ENCODE peak calls at places on chromosomes 13 and 19, in six cellular contexts. One of them, this sample, is unnamed.

GRCh38 chr13:98267080-98267912 is 90.2 kb upstream of the RNF113B start:
- DNase-seq in aorta: no peak
- DNase-seq in IMR-90: peak; percentile 79
- DNase-seq in AG10803: no peak
- DNase-seq in COLO829: peak; percentile 48
- DNase-seq in NCI-H1105 treated with DMSO at 0.1 percent for 48 hours: no peak
- DNase-seq in this sample: no peak

GRCh38 chr19:38385057-38385803 is 2.6 kb downstream of the GGN start:
- DNase-seq in AG10803: no peak
- DNase-seq in COLO829: no peak
- DNase-seq in NCI-H1105 treated with DMSO at 0.1 percent for 48 hours: no peak
- DNase-seq in IMR-90: no peak
- DNase-seq in aorta: no peak
- DNase-seq in this sample: no peak

GRCh38 chr13:44667950-44668349 is 91.8 kb upstream of the TSC22D1 start:
- DNase-seq in COLO829: peak; percentile 61
- DNase-seq in IMR-90: peak; percentile 53
- DNase-seq in aorta: no peak
- DNase-seq in NCI-H1105 treated with DMSO at 0.1 percent for 48 hours: no peak
- DNase-seq in AG10803: peak; percentile 89
- DNase-seq in this sample: no peak

GRCh38 chr13:90872491-90873025 is 474.9 kb upstream of the MIR17HG start:
- DNase-seq in IMR-90: no peak
- DNase-seq in NCI-H1105 treated with DMSO at 0.1 percent for 48 hours: no peak
- DNase-seq in AG10803: no peak
- DNase-seq in aorta: no peak
- DNase-seq in COLO829: no peak
- DNase-seq in this sample: no peak

GRCh38 chr19:3852614-3853254 is 16.1 kb downstream of the ZFR2 start:
- DNase-seq in NCI-H1105 treated with DMSO at 0.1 percent for 48 hours: peak; percentile 15
- DNase-seq in IMR-90: peak; percentile 60
- DNase-seq in COLO829: peak; percentile 85
- DNase-seq in aorta: no peak
- DNase-seq in AG10803: peak; percentile 56
- DNase-seq in this sample: peak; percentile 70

GRCh38 chr13:102724923-102725322 is 30.1 kb upstream of the METTL21C start:
- DNase-seq in AG10803: peak; percentile 83
- DNase-seq in IMR-90: peak; percentile 24
- DNase-seq in COLO829: peak; percentile 65
- DNase-seq in aorta: no peak
- DNase-seq in NCI-H1105 treated with DMSO at 0.1 percent for 48 hours: no peak
- DNase-seq in this sample: peak; percentile 44

GRCh38 chr13:26549713-26550112 is 7.8 kb upstream of the WASF3 start:
- DNase-seq in aorta: no peak
- DNase-seq in COLO829: no peak
- DNase-seq in NCI-H1105 treated with DMSO at 0.1 percent for 48 hours: no peak
- DNase-seq in AG10803: no peak
- DNase-seq in IMR-90: no peak
- DNase-seq in this sample: no peak

GRCh38 chr13:111947876-111948275 is 119.1 kb upstream of the SOX1 start:
- DNase-seq in NCI-H1105 treated with DMSO at 0.1 percent for 48 hours: no peak
- DNase-seq in IMR-90: no peak
- DNase-seq in AG10803: no peak
- DNase-seq in aorta: no peak
- DNase-seq in COLO829: no peak
- DNase-seq in this sample: no peak

GRCh38 chr13:44739539-44739938 is 163.4 kb upstream of the TSC22D1 start:
- DNase-seq in aorta: no peak
- DNase-seq in NCI-H1105 treated with DMSO at 0.1 percent for 48 hours: no peak
- DNase-seq in IMR-90: peak; percentile 15
- DNase-seq in COLO829: no peak
- DNase-seq in AG10803: peak; percentile 65
- DNase-seq in this sample: no peak

GRCh38 chr19:11495885-11496284 is 9.8 kb downstream of the ZNF653 start:
- DNase-seq in COLO829: no peak
- DNase-seq in aorta: no peak
- DNase-seq in AG10803: no peak
- DNase-seq in NCI-H1105 treated with DMSO at 0.1 percent for 48 hours: no peak
- DNase-seq in IMR-90: no peak
- DNase-seq in this sample: no peak

GRCh38 chr19:49857061-49857833 is 6.3 kb downstream of the PTOV1 start:
- DNase-seq in IMR-90: no peak
- DNase-seq in NCI-H1105 treated with DMSO at 0.1 percent for 48 hours: no peak
- DNase-seq in aorta: no peak
- DNase-seq in COLO829: no peak
- DNase-seq in AG10803: no peak
- DNase-seq in this sample: no peak

GRCh38 chr13:100131863-100132574 is 43.1 kb downstream of the PCCA start:
- DNase-seq in NCI-H1105 treated with DMSO at 0.1 percent for 48 hours: no peak
- DNase-seq in COLO829: peak; percentile 87
- DNase-seq in IMR-90: peak; percentile 96
- DNase-seq in aorta: no peak
- DNase-seq in AG10803: peak; percentile 88
- DNase-seq in this sample: peak; percentile 49

GRCh38 chr13:99339736-99340392 is 32.7 kb upstream of the GPR183 start:
- DNase-seq in aorta: no peak
- DNase-seq in AG10803: peak; percentile 50
- DNase-seq in COLO829: no peak
- DNase-seq in IMR-90: peak; percentile 72
- DNase-seq in NCI-H1105 treated with DMSO at 0.1 percent for 48 hours: no peak
- DNase-seq in this sample: no peak

GRCh38 chr13:23946900-23947299 is 49.6 kb upstream of the C1QTNF9B start:
- DNase-seq in NCI-H1105 treated with DMSO at 0.1 percent for 48 hours: no peak
- DNase-seq in COLO829: no peak
- DNase-seq in AG10803: no peak
- DNase-seq in IMR-90: no peak
- DNase-seq in aorta: no peak
- DNase-seq in this sample: no peak

GRCh38 chr19:48283908-48284307 is 14.0 kb downstream of the ZNF114 start:
- DNase-seq in IMR-90: peak; percentile 97
- DNase-seq in AG10803: peak; percentile 73
- DNase-seq in NCI-H1105 treated with DMSO at 0.1 percent for 48 hours: no peak
- DNase-seq in COLO829: no peak
- DNase-seq in aorta: no peak
- DNase-seq in this sample: no peak

GRCh38 chr19:46860846-46861690 is at the start of gene ARHGAP35:
- DNase-seq in IMR-90: no peak
- DNase-seq in NCI-H1105 treated with DMSO at 0.1 percent for 48 hours: no peak
- DNase-seq in AG10803: no peak
- DNase-seq in aorta: no peak
- DNase-seq in COLO829: peak; percentile 85
- DNase-seq in this sample: no peak

GRCh38 chr13:39406688-39407087 is 196.3 kb downstream of the LHFPL6 start:
- DNase-seq in COLO829: no peak
- DNase-seq in IMR-90: no peak
- DNase-seq in AG10803: no peak
- DNase-seq in aorta: no peak
- DNase-seq in NCI-H1105 treated with DMSO at 0.1 percent for 48 hours: no peak
- DNase-seq in this sample: no peak

GRCh38 chr13:51618626-51619025 is 34.4 kb downstream of the WDFY2 start:
- DNase-seq in NCI-H1105 treated with DMSO at 0.1 percent for 48 hours: no peak
- DNase-seq in aorta: no peak
- DNase-seq in COLO829: peak; percentile 53
- DNase-seq in IMR-90: no peak
- DNase-seq in AG10803: peak; percentile 40
- DNase-seq in this sample: no peak

GRCh38 chr19:5960005-5961001 is 17.6 kb downstream of the RANBP3 start:
- DNase-seq in COLO829: no peak
- DNase-seq in AG10803: no peak
- DNase-seq in NCI-H1105 treated with DMSO at 0.1 percent for 48 hours: no peak
- DNase-seq in IMR-90: no peak
- DNase-seq in aorta: peak; percentile 58
- DNase-seq in this sample: no peak

GRCh38 chr13:76884167-76884566 is 2.0 kb downstream of the KCTD12 start:
- DNase-seq in COLO829: no peak
- DNase-seq in aorta: peak; percentile 67
- DNase-seq in AG10803: peak; percentile 42
- DNase-seq in IMR-90: no peak
- DNase-seq in NCI-H1105 treated with DMSO at 0.1 percent for 48 hours: no peak
- DNase-seq in this sample: no peak

GRCh38 chr19:4304509-4305252 is at the start of gene FSD1:
- DNase-seq in AG10803: peak; percentile 43
- DNase-seq in COLO829: peak; percentile 92
- DNase-seq in aorta: no peak
- DNase-seq in NCI-H1105 treated with DMSO at 0.1 percent for 48 hours: peak; percentile 67
- DNase-seq in IMR-90: peak; percentile 40
- DNase-seq in this sample: no peak

GRCh38 chr13:25988655-25989054 is 63.2 kb downstream of the SHISA2 start:
- DNase-seq in aorta: no peak
- DNase-seq in NCI-H1105 treated with DMSO at 0.1 percent for 48 hours: peak; percentile 32
- DNase-seq in IMR-90: no peak
- DNase-seq in COLO829: no peak
- DNase-seq in AG10803: no peak
- DNase-seq in this sample: no peak

GRCh38 chr13:22848539-22849052 is 332.2 kb upstream of the SGCG start:
- DNase-seq in NCI-H1105 treated with DMSO at 0.1 percent for 48 hours: no peak
- DNase-seq in aorta: no peak
- DNase-seq in AG10803: no peak
- DNase-seq in COLO829: peak; percentile 13
- DNase-seq in IMR-90: no peak
- DNase-seq in this sample: no peak

GRCh38 chr13:28037399-28037798 is 48.9 kb upstream of the URAD start:
- DNase-seq in NCI-H1105 treated with DMSO at 0.1 percent for 48 hours: no peak
- DNase-seq in COLO829: no peak
- DNase-seq in IMR-90: peak; percentile 57
- DNase-seq in aorta: no peak
- DNase-seq in AG10803: peak; percentile 17
- DNase-seq in this sample: no peak

GRCh38 chr19:52584686-52585085 is 14.6 kb downstream of the ZNF701 start:
- DNase-seq in COLO829: no peak
- DNase-seq in AG10803: no peak
- DNase-seq in IMR-90: no peak
- DNase-seq in NCI-H1105 treated with DMSO at 0.1 percent for 48 hours: no peak
- DNase-seq in aorta: no peak
- DNase-seq in this sample: no peak

GRCh38 chr13:112953591-112954487 is 15.2 kb upstream of the MCF2L start:
- DNase-seq in IMR-90: no peak
- DNase-seq in COLO829: no peak
- DNase-seq in AG10803: no peak
- DNase-seq in NCI-H1105 treated with DMSO at 0.1 percent for 48 hours: no peak
- DNase-seq in aorta: no peak
- DNase-seq in this sample: no peak

GRCh38 chr13:92566767-92567166 is 659.8 kb upstream of the GPC6 start:
- DNase-seq in aorta: no peak
- DNase-seq in NCI-H1105 treated with DMSO at 0.1 percent for 48 hours: no peak
- DNase-seq in COLO829: no peak
- DNase-seq in IMR-90: no peak
- DNase-seq in AG10803: no peak
- DNase-seq in this sample: no peak

GRCh38 chr13:74778946-74779345 is 644.7 kb upstream of the KLF12 start:
- DNase-seq in IMR-90: peak; percentile 35
- DNase-seq in NCI-H1105 treated with DMSO at 0.1 percent for 48 hours: no peak
- DNase-seq in AG10803: peak; percentile 22
- DNase-seq in aorta: no peak
- DNase-seq in COLO829: no peak
- DNase-seq in this sample: no peak

GRCh38 chr19:49920624-49921363 is 8.2 kb upstream of the ATF5 start:
- DNase-seq in COLO829: no peak
- DNase-seq in IMR-90: no peak
- DNase-seq in AG10803: no peak
- DNase-seq in NCI-H1105 treated with DMSO at 0.1 percent for 48 hours: no peak
- DNase-seq in aorta: peak; percentile 37
- DNase-seq in this sample: no peak

GRCh38 chr19:13796301-13797057 is 1.2 kb downstream of the ZSWIM4 start:
- DNase-seq in AG10803: peak; percentile 95
- DNase-seq in NCI-H1105 treated with DMSO at 0.1 percent for 48 hours: no peak
- DNase-seq in COLO829: no peak
- DNase-seq in IMR-90: peak; percentile 98
- DNase-seq in aorta: peak; percentile 91
- DNase-seq in this sample: peak; percentile 44

GRCh38 chr13:33578786-33579185 is 239.2 kb upstream of the RFC3 start:
- DNase-seq in aorta: no peak
- DNase-seq in IMR-90: no peak
- DNase-seq in NCI-H1105 treated with DMSO at 0.1 percent for 48 hours: no peak
- DNase-seq in AG10803: no peak
- DNase-seq in COLO829: no peak
- DNase-seq in this sample: no peak

GRCh38 chr19:7450243-7451223 is 38.3 kb downstream of the PEX11G start:
- DNase-seq in COLO829: no peak
- DNase-seq in AG10803: peak; percentile 23
- DNase-seq in aorta: no peak
- DNase-seq in IMR-90: peak; percentile 63
- DNase-seq in NCI-H1105 treated with DMSO at 0.1 percent for 48 hours: no peak
- DNase-seq in this sample: peak; percentile 3

GRCh38 chr19:47631681-47632446 is 22.9 kb downstream of the BICRA start:
- DNase-seq in AG10803: peak; percentile 63
- DNase-seq in NCI-H1105 treated with DMSO at 0.1 percent for 48 hours: no peak
- DNase-seq in aorta: peak; percentile 67
- DNase-seq in COLO829: no peak
- DNase-seq in IMR-90: no peak
- DNase-seq in this sample: no peak

GRCh38 chr19:54416695-54417491 is 1.6 kb downstream of the TTYH1 start:
- DNase-seq in aorta: no peak
- DNase-seq in AG10803: no peak
- DNase-seq in COLO829: no peak
- DNase-seq in IMR-90: no peak
- DNase-seq in NCI-H1105 treated with DMSO at 0.1 percent for 48 hours: no peak
- DNase-seq in this sample: no peak

GRCh38 chr13:91768746-91769145 is 370.3 kb downstream of the GPC5 start:
- DNase-seq in IMR-90: no peak
- DNase-seq in aorta: no peak
- DNase-seq in AG10803: no peak
- DNase-seq in NCI-H1105 treated with DMSO at 0.1 percent for 48 hours: no peak
- DNase-seq in COLO829: no peak
- DNase-seq in this sample: no peak

GRCh38 chr13:112926003-112926402 is 43.0 kb upstream of the MCF2L start:
- DNase-seq in NCI-H1105 treated with DMSO at 0.1 percent for 48 hours: no peak
- DNase-seq in IMR-90: no peak
- DNase-seq in COLO829: no peak
- DNase-seq in AG10803: no peak
- DNase-seq in aorta: no peak
- DNase-seq in this sample: no peak

GRCh38 chr13:46698910-46699460 is 98.0 kb downstream of the ESD start:
- DNase-seq in NCI-H1105 treated with DMSO at 0.1 percent for 48 hours: no peak
- DNase-seq in AG10803: no peak
- DNase-seq in IMR-90: peak; percentile 69
- DNase-seq in aorta: no peak
- DNase-seq in COLO829: no peak
- DNase-seq in this sample: no peak

This sample was measured in LoVo.